ENCODE peak calls at places on chromosomes 3 and 15, in five cellular contexts. W is right atrium auricular region; S is iPS DF 6.9; H is sciatic nerve; D is CD4-positive, alpha-beta memory T cell. A is an unnamed sample.

GRCh38 chr3:105613120-105613519 is 246.4 kb downstream of the ALCAM start:
- DNase-seq in W (no peak), S (no peak), H (no peak), D (no peak), A (no peak)

GRCh38 chr3:153621988-153622387 is 460.0 kb downstream of the RAP2B start:
- DNase-seq in W (no peak), S (no peak), H (no peak), D (peak), A (no peak)

GRCh38 chr3:114899186-114899931 is 247.7 kb downstream of the ZBTB20 start:
- DNase-seq in W (no peak), S (no peak), H (no peak), D (no peak), A (no peak)

GRCh38 chr3:171283248-171284222 is 176.7 kb downstream of the TNIK start:
- DNase-seq in W (no peak), S (no peak), H (no peak), D (no peak), A (no peak)

GRCh38 chr15:62472616-62473299 is 307.7 kb upstream of the C2CD4B start:
- DNase-seq in W (no peak), S (no peak), H (no peak), D (no peak), A (no peak)

GRCh38 chr3:134618986-134619615 is 31.7 kb downstream of the KY start:
- DNase-seq in W (peak), S (no peak), H (no peak), D (no peak), A (peak)

GRCh38 chr3:72329354-72329753 is 518.9 kb downstream of the SHQ1 start:
- DNase-seq in W (no peak), S (no peak), H (no peak), D (no peak), A (no peak)

GRCh38 chr15:55741592-55742497 is 1.1 kb downstream of the PRTG start:
- DNase-seq in W (no peak), S (no peak), H (no peak), D (no peak), A (no peak)

GRCh38 chr3:124492824-124493223 is 237.4 kb upstream of the UMPS start:
- DNase-seq in W (no peak), S (no peak), H (no peak), D (no peak), A (no peak)

GRCh38 chr3:184672972-184673875 is 38.6 kb downstream of the MAGEF1 start:
- DNase-seq in W (no peak), S (no peak), H (no peak), D (no peak), A (no peak)

GRCh38 chr3:42118762-42119361 is 27.7 kb downstream of the TRAK1 start:
- DNase-seq in W (no peak), S (peak), H (no peak), D (no peak), A (no peak)

GRCh38 chr3:45145681-45146614 is at the start of gene CDCP1:
- DNase-seq in W (no peak), S (peak), H (no peak), D (no peak), A (no peak)

GRCh38 chr15:77493324-77493907 is 72.7 kb downstream of the HMG20A start:
- DNase-seq in W (no peak), S (no peak), H (no peak), D (no peak), A (no peak)

A was measured in coronary artery.